ENCODE peak calls at places on chromosomes 3 and 15, in five cellular contexts. T is HepG2, M is IMR-90, R is H1, E is K562. K is an unnamed sample.

GRCh38 chr3:85574306-85574705 is 615.5 kb downstream of the CADM2 start:
- DNase-seq in R (no peak), T (no peak), M (no peak), E (no peak), K (no peak)

GRCh38 chr3:193805448-193805847 is 212.4 kb downstream of the OPA1 start:
- DNase-seq in E (peak), R (no peak), M (peak), T (peak), K (peak)

GRCh38 chr3:13158441-13158840 is 85.2 kb upstream of the IQSEC1 start:
- DNase-seq in E (no peak), M (no peak), T (no peak), R (no peak), K (no peak)

GRCh38 chr3:49132437-49133225 is at the start of gene LAMB2:
- DNase-seq in M (peak), E (peak), T (peak), R (peak), K (peak)

GRCh38 chr15:74995779-74996765 is 709 bp downstream of the SCAMP5 start:
- DNase-seq in R (peak), T (peak), M (no peak), E (no peak), K (no peak)

GRCh38 chr3:17967111-17967510 is 224.7 kb upstream of the TBC1D5 start:
- DNase-seq in T (no peak), E (no peak), M (no peak), R (no peak), K (no peak)

GRCh38 chr3:52327486-52328290 is 11.6 kb downstream of the DNAH1 start:
- DNase-seq in E (no peak), T (peak), R (no peak), M (no peak), K (no peak)

GRCh38 chr15:88872106-88872505 is 23.2 kb downstream of the HAPLN3 start:
- DNase-seq in E (no peak), R (no peak), M (no peak), T (no peak), K (no peak)

GRCh38 chr3:195173696-195174095 is 97.3 kb downstream of the XXYLT1 start:
- DNase-seq in M (no peak), R (no peak), E (no peak), T (no peak), K (no peak)

GRCh38 chr3:72721696-72722381 is 126.4 kb downstream of the SHQ1 start:
- DNase-seq in T (no peak), M (no peak), R (no peak), E (no peak), K (no peak)

GRCh38 chr3:160224256-160224655 is 966 bp upstream of the C3orf80 start:
- DNase-seq in E (no peak), T (no peak), R (peak), M (no peak), K (no peak)

GRCh38 chr15:95464091-95464888 is 866.2 kb upstream of the NR2F2 start:
- DNase-seq in R (no peak), M (peak), E (no peak), T (no peak), K (no peak)

GRCh38 chr3:187016639-187017345 is 86.5 kb downstream of the ST6GAL1 start:
- DNase-seq in T (peak), M (peak), R (peak), E (no peak), K (no peak)

GRCh38 chr15:41241251-41241964 is 10.3 kb downstream of the CHP1 start:
- DNase-seq in E (peak), M (no peak), T (peak), R (no peak), K (no peak)

GRCh38 chr3:9396301-9396631 is 1.1 kb upstream of the SETD5 start:
- DNase-seq in E (peak), T (no peak), M (peak), R (no peak), K (peak)

GRCh38 chr3:127831723-127832172 is 9.4 kb upstream of the MGLL start:
- DNase-seq in T (no peak), R (peak), E (peak), M (peak), K (peak)

GRCh38 chr3:13044496-13045244 is 28.6 kb downstream of the IQSEC1 start:
- DNase-seq in T (no peak), M (no peak), R (no peak), E (no peak), K (no peak)

GRCh38 chr15:68177747-68178146 is 27.4 kb downstream of the CALML4 start:
- DNase-seq in T (no peak), R (no peak), E (no peak), M (peak), K (no peak)

GRCh38 chr3:162041622-162042021 is 545.0 kb downstream of the OTOL1 start:
- DNase-seq in M (no peak), E (no peak), T (no peak), R (no peak), K (no peak)

GRCh38 chr15:56934269-56934668 is 15.8 kb downstream of the TCF12 start:
- DNase-seq in E (peak), R (no peak), M (peak), T (no peak), K (no peak)

GRCh38 chr15:44340410-44340809 is 51.9 kb downstream of the GOLM2 start:
- DNase-seq in M (peak), E (no peak), T (no peak), R (no peak), K (no peak)

GRCh38 chr15:41746802-41747201 is 27.5 kb upstream of the MAPKBP1 start:
- DNase-seq in R (no peak), T (no peak), E (no peak), M (peak), K (no peak)

GRCh38 chr15:89383635-89384604 is 49.3 kb upstream of the POLG start:
- DNase-seq in R (no peak), M (peak), E (peak), T (no peak), K (peak)

GRCh38 chr15:55281517-55282227 is 7.9 kb downstream of the RAB27A start:
- DNase-seq in R (no peak), T (no peak), E (no peak), M (no peak), K (no peak)

GRCh38 chr3:141941093-141941492 is 64.7 kb downstream of the ATP1B3 start:
- DNase-seq in T (no peak), E (no peak), M (no peak), R (no peak), K (no peak)

GRCh38 chr3:24387493-24387892 is 107.2 kb downstream of the THRB start:
- DNase-seq in R (no peak), T (no peak), M (no peak), E (no peak), K (no peak)

GRCh38 chr15:85778107-85778776 is 16.5 kb downstream of the KLHL25 start:
- DNase-seq in M (no peak), T (no peak), E (no peak), R (no peak), K (no peak)

GRCh38 chr15:86403914-86404583 is 324.4 kb downstream of the AGBL1 start:
- DNase-seq in M (no peak), E (no peak), R (no peak), T (no peak), K (no peak)

GRCh38 chr3:58492385-58492970 is 582 bp downstream of the KCTD6 start:
- DNase-seq in T (no peak), E (no peak), R (no peak), M (no peak), K (no peak)

GRCh38 chr3:146972726-146973125 is 367.6 kb upstream of the PLSCR5 start:
- DNase-seq in R (no peak), M (peak), T (no peak), E (no peak), K (no peak)

GRCh38 chr15:100718075-100718980 is 115.9 kb downstream of the ASB7 start:
- DNase-seq in T (no peak), E (no peak), M (no peak), R (peak), K (no peak)

GRCh38 chr3:130948929-130949328 is 55.0 kb downstream of the ATP2C1 start:
- DNase-seq in E (no peak), R (no peak), T (no peak), M (no peak), K (no peak)

GRCh38 chr15:25787855-25788521 is 75.1 kb downstream of the ATP10A start:
- DNase-seq in M (peak), E (no peak), R (no peak), T (peak), K (peak)

GRCh38 chr3:129658156-129658843 is 51.8 kb upstream of the PLXND1 start:
- DNase-seq in E (no peak), T (peak), M (no peak), R (no peak), K (no peak)

GRCh38 chr3:193982258-193982659 is 153.7 kb upstream of the HES1 start:
- DNase-seq in M (no peak), R (no peak), T (no peak), E (no peak), K (no peak)

GRCh38 chr3:197125601-197126000 is 96.0 kb upstream of the MELTF start:
- DNase-seq in R (no peak), M (peak), E (no peak), T (no peak), K (no peak)

GRCh38 chr15:78177447-78177873 is 28.3 kb downstream of the IDH3A start:
- DNase-seq in T (peak), E (peak), M (no peak), R (peak), K (peak)

GRCh38 chr3:156024904-156025303 is 95.5 kb upstream of the KCNAB1 start:
- DNase-seq in T (no peak), R (no peak), M (peak), E (no peak), K (no peak)
- TF ChIP-seq MAFK in T (no peak), R (no peak), M (no peak), E (no peak), K (no peak)

DNA sequence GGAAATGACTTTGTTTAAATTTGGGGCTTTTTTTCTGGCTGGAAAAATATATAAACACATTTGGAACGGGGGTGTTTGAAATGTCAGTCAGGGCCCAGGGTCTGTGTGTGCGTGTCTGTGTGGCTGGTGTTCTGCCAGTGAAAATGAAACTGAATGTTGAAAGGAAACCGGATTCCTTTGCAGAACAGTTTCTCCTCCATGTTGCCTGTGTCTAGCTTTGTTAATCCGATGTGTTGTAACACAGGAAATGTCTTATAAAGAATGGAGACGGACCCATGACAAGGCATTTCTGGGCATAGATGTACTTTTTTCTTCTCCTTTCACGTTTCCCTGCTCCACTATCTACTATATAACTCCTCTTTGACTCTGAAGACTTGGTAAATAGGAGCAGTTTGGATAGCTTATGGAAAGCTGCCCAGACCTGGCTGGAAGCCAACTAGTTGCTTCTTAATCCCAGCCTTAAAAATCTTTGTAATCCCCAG is 2.8 kb downstream of the SQOR start:
- DNase-seq in T (peak), R (no peak), E (no peak), M (peak), K (peak)
- TF ChIP-seq MAFK in T (no peak), R (no peak), E (no peak), M (peak), K (peak)

GRCh38 chr3:16178628-16178988 is 4.1 kb downstream of the GALNT15 start:
- DNase-seq in R (no peak), M (no peak), E (no peak), T (no peak), K (no peak)

GRCh38 chr3:16180737-16181134 is 6.3 kb downstream of the GALNT15 start:
- DNase-seq in R (no peak), T (no peak), M (no peak), E (no peak), K (no peak)

GRCh38 chr3:16181361-16181760 is 6.9 kb downstream of the GALNT15 start:
- DNase-seq in E (no peak), M (peak), T (no peak), R (no peak), K (no peak)

GRCh38 chr3:16179261-16179660 is 4.8 kb downstream of the GALNT15 start:
- DNase-seq in E (no peak), T (no peak), R (no peak), M (no peak), K (no peak)

DNA sequence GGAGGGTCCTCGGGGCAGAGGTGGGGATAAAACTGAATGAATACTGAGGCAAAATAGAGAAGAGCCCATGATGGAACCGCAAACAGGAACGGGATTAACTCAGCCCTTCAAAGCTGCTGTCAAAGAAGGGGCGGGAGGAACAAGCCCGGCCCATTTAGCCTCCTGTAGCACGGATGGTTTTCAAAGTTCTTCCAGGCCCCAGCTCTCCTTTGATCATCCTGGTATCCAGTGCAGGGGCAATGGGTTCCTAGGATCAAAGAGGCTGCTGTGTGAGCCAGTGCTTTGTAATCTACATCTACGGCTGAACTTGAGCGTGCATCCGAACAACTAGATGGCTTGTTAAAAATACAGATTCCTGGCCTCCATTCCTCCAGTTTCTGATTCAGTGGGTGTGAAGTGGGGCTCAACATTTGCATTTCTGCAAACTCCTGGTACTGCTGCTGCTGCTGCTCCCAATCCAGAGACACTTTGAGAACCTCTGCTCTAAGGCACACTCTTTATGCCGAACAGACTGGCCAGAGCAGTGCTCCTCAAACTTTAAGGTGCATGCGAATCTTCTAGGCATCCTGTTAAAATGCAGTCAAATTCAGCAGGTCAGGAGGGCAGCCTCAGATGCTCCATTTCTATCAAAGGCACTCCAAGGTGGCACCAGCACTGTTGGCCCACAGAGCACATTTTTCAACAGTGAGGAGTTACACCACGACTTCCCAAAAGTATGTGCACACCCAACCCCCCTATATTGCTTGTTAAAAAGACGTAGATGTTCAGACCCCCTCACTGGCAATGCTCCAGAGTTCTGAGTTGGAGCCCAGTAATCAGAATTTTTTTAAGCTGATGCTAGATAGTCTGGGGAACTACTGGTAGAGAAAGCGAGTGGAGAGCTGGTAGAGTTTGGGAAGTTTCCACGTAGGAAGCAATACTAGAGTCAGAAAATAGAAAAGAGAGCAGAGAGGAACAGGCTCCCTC is 5.6 kb downstream of the GALNT15 start:
- DNase-seq in E (no peak), R (no peak), T (peak), M (peak), K (no peak)
- TF ChIP-seq MAFK in E (no peak), R (no peak), T (no peak), M (no peak), K (no peak)

GRCh38 chr3:149494022-149494758 is 19.7 kb downstream of the TM4SF4 start:
- DNase-seq in R (peak), E (peak), T (peak), M (peak), K (peak)
- TF ChIP-seq MAFK in R (no peak), E (no peak), T (no peak), M (no peak), K (no peak)

DNA sequence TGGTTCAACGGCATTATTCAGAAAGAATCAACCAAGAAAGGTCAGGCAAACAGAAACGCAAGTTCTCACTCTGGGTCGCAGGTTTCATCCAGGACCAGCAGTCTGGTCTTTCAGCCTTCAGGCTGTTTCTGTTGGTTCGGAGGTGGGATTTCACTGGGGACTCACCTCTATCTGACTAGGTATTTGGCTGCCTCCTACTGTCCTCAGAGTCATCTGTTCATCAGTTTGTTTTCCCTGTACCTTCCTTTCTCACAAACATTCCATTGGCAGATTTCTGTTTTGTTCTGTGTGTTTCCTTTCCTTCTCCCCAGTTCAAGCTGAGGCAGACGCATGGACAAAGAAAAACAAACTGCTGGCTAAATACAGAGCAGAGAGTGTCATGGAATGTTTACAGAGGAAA is 1046.6 kb upstream of the CFAP20DC start:
- DNase-seq in T (no peak), M (no peak), E (no peak), R (no peak), K (no peak)
- TF ChIP-seq MAFK in T (no peak), M (no peak), E (no peak), R (no peak), K (no peak)

GRCh38 chr15:83362706-83363105 is 78.2 kb upstream of the BNC1 start:
- DNase-seq in M (no peak), T (no peak), E (no peak), R (no peak), K (no peak)

GRCh38 chr15:83364541-83364940 is 80.1 kb upstream of the BNC1 start:
- DNase-seq in R (no peak), M (no peak), E (no peak), T (no peak), K (no peak)

DNA sequence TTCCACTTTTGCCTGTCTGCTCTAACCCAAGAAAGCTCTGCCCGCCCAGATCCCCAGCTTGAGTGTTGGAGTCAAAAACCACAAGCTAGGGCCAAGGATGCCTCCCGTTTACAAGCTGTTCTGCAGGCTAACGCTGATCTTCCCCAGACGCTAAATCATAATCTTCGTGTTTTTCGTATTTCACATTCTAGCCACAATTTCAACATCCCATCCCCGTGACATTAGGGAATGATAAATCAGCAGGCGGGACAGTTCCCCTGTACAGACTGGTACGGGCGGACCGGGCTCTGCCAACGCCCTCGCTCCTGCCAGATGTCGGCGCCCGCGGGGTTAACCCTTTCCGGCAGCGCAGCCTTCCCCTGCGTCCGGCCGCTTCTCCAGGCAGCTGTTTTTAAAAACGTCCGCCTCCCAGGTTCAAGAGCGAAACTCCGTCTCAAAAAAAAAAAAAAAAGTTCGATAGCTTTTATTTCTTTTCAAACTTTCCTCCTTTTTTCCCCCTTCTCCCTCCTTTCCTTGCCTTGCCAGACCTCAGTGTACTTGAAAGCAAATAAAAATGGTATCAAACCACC is 81.0 kb upstream of the BNC1 start:
- DNase-seq in T (no peak), E (no peak), M (peak), R (peak), K (peak)
- TF ChIP-seq MAFK in T (no peak), E (no peak), M (no peak), R (no peak), K (no peak)

DNA sequence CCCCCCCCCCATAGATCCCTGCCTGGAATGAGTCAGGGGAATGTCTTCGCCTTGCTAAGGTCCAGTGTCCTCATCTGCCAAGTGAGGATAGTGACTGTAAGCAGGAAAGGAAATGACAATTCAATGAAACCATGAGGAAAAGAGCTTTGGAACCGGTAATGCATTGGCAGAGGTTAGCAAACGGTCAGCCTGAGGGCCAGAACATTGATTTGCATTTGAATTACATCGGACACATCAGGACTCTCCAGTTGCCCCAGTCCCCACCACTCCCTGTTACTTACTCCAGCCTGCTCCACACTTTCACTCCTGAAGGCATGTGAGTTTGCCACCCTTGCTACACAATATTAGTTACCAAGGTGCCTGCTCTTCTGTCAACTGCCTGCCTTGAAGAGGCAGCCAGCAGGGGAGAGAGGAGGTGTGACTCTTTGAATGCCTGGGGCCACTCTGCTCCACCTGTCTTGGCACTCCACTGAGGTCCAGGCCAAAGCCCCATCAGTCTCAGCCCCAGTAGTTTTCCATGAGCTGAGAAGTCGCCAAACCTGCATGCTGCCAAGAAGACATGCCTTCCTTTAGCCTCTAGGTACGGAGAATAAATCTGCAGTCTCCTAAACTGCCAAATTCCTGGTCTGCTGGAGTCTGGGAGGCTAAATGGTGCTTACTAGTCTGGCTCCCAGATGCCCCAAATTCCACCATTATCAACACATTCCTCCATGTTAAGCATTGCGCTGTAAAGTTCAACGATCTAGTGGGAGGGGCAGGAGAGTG is 191.7 kb upstream of the TLE3 start:
- DNase-seq in M (no peak), E (no peak), R (no peak), T (no peak), K (no peak)
- TF ChIP-seq MAFK in M (no peak), E (no peak), R (no peak), T (no peak), K (no peak)

K was measured in A549.